ENCODE peak calls at places on chromosome 20, in eight cellular contexts. I, H, E, G, U, V, X and Z are unnamed samples. For H3K4me1, the result is how much of the 10 kb centered on the place peaks cover.

GRCh38 chr20:23131766-23132165 is 45.6 kb upstream of the CD93 start:
- DNase-seq in V (no peak), E (no peak), U (no peak), G (no peak), I (no peak), X (peak), H (no peak), Z (no peak)

GRCh38 chr20:32806356-32806755 is 13.4 kb upstream of the MAPRE1 start:
- DNase-seq in V (no peak), U (no peak), H (no peak), X (no peak), I (no peak), E (no peak), G (no peak), Z (no peak)

GRCh38 chr20:58839991-58840747 is 10.5 kb downstream of the GNAS-AS1 start:
- DNase-seq in I (no peak), V (no peak), H (no peak), E (no peak), X (no peak), G (no peak), U (no peak), Z (no peak)

GRCh38 chr20:13681248-13682125 is 42.8 kb upstream of the TASP1 start:
- DNase-seq in X (no peak), H (no peak), U (no peak), V (no peak), I (peak), G (no peak), E (no peak), Z (peak)

GRCh38 chr20:19986419-19986818 is 30.7 kb upstream of the NAA20 start:
- DNase-seq in U (no peak), V (no peak), X (peak), H (no peak), E (no peak), G (no peak), I (peak), Z (no peak)

GRCh38 chr20:25389381-25389857 is 1.2 kb downstream of the ABHD12 start:
- DNase-seq in E (no peak), V (no peak), U (no peak), G (no peak), X (peak), I (peak), H (no peak), Z (no peak)

GRCh38 chr20:21083825-21084325 is 22.3 kb downstream of the LINC00237 start:
- DNase-seq in I (no peak), X (no peak), H (no peak), E (no peak), V (no peak), G (no peak), U (no peak), Z (no peak)

GRCh38 chr20:36582322-36582721 is 8.9 kb downstream of the TGIF2 start:
- DNase-seq in E (no peak), I (no peak), V (no peak), U (no peak), H (no peak), X (no peak), G (no peak), Z (no peak)

GRCh38 chr20:31484001-31484400 is 8.9 kb downstream of the REM1 start:
- DNase-seq in H (no peak), X (no peak), I (peak), U (no peak), E (peak), G (no peak), V (no peak), Z (no peak)

GRCh38 chr20:63884506-63885263 is 10.2 kb upstream of the DNAJC5 start:
- DNase-seq in V (no peak), H (peak), X (no peak), I (no peak), G (no peak), U (no peak), E (peak), Z (no peak)
- H3K4me1 ChIP-seq in V (under half), H (under half), X (under half), I (under half), G (under half), U (under half), E (under half), Z (under half)

DNA sequence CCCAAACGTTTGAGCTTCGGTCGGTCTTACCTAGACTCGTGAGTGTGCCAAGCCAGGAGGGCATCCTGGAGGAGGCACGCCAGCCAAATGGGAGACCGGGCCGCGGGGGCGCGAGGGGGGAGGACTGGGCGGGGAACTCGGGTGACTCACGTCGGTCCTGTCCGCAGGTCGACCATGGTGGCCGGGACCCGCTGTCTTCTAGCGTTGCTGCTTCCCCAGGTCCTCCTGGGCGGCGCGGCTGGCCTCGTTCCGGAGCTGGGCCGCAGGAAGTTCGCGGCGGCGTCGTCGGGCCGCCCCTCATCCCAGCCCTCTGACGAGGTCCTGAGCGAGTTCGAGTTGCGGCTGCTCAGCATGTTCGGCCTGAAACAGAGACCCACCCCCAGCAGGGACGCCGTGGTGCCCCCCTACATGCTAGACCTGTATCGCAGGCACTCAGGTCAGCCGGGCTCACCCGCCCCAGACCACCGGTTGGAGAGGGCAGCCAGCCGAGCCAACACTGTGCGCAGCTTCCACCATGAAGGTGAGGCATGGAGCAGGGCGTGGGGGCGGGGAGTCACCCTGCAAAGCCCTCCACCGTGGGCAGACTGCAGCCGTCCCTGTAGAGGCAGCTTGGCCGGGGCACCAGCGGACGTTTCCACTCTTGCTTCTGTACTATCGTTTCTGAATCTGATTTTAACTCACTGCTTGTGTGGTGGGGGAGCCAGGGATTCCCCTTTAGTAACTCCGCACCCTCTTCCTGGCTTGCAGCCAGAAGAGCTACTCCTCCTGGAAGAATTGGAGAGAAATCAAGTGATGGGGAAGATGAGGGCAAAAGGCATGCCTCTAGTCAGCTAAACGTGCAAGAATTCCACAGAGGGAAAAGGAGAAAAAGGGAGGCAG is 2.7 kb downstream of the BMP2 start:
- DNase-seq in U (no peak), E (peak), H (peak), I (no peak), X (peak), V (peak), G (no peak), Z (no peak)
- H3K4me3 ChIP-seq in U (no peak), E (peak), H (peak), I (no peak), X (peak), V (peak), G (no peak), Z (no peak)

GRCh38 chr20:3846740-3847418 is at the start of gene MAVS:
- DNase-seq in X (peak), H (peak), G (peak), I (peak), V (peak), E (peak), U (peak), Z (peak)

GRCh38 chr20:3848565-3848964 is 1.9 kb downstream of the MAVS start:
- DNase-seq in X (no peak), H (no peak), I (no peak), G (no peak), E (no peak), U (no peak), V (no peak), Z (no peak)

GRCh38 chr20:3843490-3843889 is 3.1 kb upstream of the MAVS start:
- DNase-seq in I (peak), G (no peak), E (no peak), U (peak), X (peak), V (no peak), H (no peak), Z (no peak)

GRCh38 chr20:3847419-3847940 is 846 bp downstream of the MAVS start:
- DNase-seq in X (no peak), U (no peak), E (no peak), G (no peak), H (no peak), V (no peak), I (no peak), Z (no peak)

DNA sequence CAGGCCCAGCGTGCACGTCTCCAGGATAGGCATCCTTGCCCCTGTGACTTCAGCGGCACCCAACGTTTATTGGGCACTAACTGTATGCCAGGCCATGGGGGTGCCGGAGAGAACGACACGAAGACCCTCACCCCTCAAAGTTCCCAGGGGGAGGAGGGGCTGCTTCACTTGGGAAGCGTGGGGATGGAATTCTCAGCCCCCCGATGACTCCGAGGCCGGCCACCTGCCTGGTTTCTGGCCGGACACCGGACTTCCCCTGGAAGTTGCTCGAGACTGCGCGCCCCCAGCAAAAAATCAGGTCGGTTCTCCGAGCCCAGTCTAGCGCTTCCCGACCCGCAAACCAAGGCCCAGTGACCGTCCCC is 275 bp upstream of the MAVS start:
- DNase-seq in I (no peak), V (no peak), E (peak), U (no peak), X (no peak), H (peak), G (no peak), Z (no peak)
- H3K27ac ChIP-seq in I (peak), V (peak), E (peak), U (peak), X (peak), H (peak), G (peak), Z (peak)

GRCh38 chr20:298755-299391 is 1.5 kb downstream of the ZCCHC3 start:
- DNase-seq in V (no peak), H (no peak), G (no peak), E (no peak), X (no peak), U (no peak), I (no peak), Z (no peak)

GRCh38 chr20:295804-296203 is 1.6 kb upstream of the ZCCHC3 start:
- DNase-seq in X (no peak), H (no peak), V (no peak), E (no peak), I (no peak), G (no peak), U (no peak), Z (no peak)

GRCh38 chr20:294602-295001 is 2.8 kb upstream of the ZCCHC3 start:
- DNase-seq in I (no peak), G (no peak), E (no peak), H (no peak), U (no peak), X (no peak), V (no peak), Z (no peak)

GRCh38 chr20:297925-298754 is 770 bp downstream of the ZCCHC3 start:
- DNase-seq in H (peak), V (peak), E (peak), U (peak), I (peak), X (peak), G (peak), Z (peak)

DNA sequence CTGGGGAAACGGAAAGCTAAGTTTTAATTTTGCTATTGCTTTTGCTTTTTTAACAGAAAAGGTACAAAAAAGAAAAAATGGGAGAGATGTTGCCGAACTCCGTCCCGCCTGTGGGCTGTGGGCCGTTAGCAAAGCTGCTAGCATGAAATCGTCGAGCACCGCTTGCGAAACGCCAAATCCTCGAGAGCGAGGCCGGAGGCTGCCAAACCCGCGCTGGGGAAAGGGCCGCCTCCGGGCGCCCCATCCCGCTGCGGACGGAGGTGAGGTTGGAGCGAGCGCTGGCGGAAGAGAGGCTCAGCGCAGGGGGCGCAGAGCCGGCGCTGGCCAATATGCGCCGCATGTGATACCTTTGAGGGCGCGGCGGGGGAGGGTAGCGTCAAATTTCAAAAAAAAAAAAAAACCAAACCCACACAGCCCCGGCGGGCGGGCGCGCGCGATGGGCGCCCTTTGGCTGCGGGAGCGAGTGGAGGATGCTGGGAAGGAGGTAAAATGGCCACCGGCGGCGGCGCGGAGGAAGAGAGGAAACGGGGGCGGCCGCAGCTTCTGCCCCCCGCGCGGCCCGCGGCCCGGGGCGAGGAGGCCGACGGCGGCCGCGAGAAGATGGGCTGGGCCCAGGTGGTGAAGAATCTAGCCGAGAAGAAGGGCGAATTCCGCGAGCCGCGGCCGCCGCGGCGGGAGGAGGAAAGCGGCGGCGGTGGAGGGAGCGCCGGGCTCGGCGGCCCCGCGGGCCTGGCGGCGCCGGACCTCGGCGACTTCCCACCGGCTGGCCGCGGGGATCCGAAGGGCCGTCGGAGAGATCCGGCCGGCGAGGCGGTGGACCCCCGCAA is at the start of gene ZCCHC3:
- DNase-seq in G (peak), V (peak), E (peak), X (peak), U (peak), I (peak), H (peak), Z (peak)
- H3K4me1 ChIP-seq in G (under half), V (under half), E (under half), X (under half), U (under half), I (under half), H (under half), Z (under half)

DNA sequence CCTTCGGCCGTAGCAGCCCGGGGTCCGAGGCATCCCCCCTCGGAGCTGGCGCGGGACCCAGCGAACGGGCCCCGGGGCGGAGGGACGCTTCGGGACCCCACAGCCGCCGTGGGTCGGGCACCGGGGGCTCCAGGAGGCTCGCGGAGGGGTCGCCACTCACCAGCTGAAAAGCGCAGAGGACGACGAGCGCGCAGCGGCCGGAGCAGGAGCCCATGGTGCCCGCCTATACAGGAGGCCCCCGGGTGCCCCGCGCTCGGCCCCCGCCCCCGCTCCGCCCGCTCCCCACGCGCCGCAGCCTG is at the start of gene NKAIN4:
- DNase-seq in V (no peak), H (no peak), X (no peak), E (no peak), U (no peak), G (no peak), I (no peak), Z (no peak)
- H3K4me3 ChIP-seq in V (peak), H (peak), X (peak), E (peak), U (no peak), G (no peak), I (peak), Z (no peak)

GRCh38 chr20:38111366-38112232 is 53.5 kb downstream of the TGM2 start:
- DNase-seq in E (no peak), I (no peak), X (no peak), V (no peak), H (peak), U (no peak), G (no peak), Z (no peak)
- H3K27ac ChIP-seq in E (no peak), I (peak), X (peak), V (no peak), H (peak), U (peak), G (no peak), Z (no peak)